ENCODE peak calls at places on chromosomes 2 and 18, in four cellular contexts. One of them, this sample, is unnamed.

GRCh38 chr2:29022455-29023128 is 41.5 kb downstream of the TOGARAM2 start:
- DNase-seq in body of pancreas: no peak
- DNase-seq in CD4-positive, alpha-beta memory T cell: no peak
- DNase-seq in heart left ventricle: no peak
- DNase-seq in this sample: no peak

GRCh38 chr18:21134895-21135294 is 23.3 kb upstream of the ROCK1 start:
- DNase-seq in body of pancreas: no peak
- DNase-seq in heart left ventricle: no peak
- DNase-seq in CD4-positive, alpha-beta memory T cell: peak; percentile 43
- DNase-seq in this sample: no peak

GRCh38 chr2:137168564-137168963 is 403.2 kb downstream of the THSD7B start:
- DNase-seq in body of pancreas: no peak
- DNase-seq in CD4-positive, alpha-beta memory T cell: no peak
- DNase-seq in heart left ventricle: no peak
- DNase-seq in this sample: no peak

GRCh38 chr2:136013962-136014361 is 28.5 kb upstream of the DARS1 start:
- DNase-seq in heart left ventricle: no peak
- DNase-seq in CD4-positive, alpha-beta memory T cell: no peak
- DNase-seq in body of pancreas: no peak
- DNase-seq in this sample: no peak

GRCh38 chr2:187593697-187594096 is 39.5 kb upstream of the TFPI start:
- DNase-seq in body of pancreas: no peak
- DNase-seq in CD4-positive, alpha-beta memory T cell: no peak
- DNase-seq in heart left ventricle: no peak
- DNase-seq in this sample: no peak

GRCh38 chr18:54358495-54358793 is 738 bp downstream of the C18orf54 start:
- DNase-seq in heart left ventricle: no peak
- DNase-seq in CD4-positive, alpha-beta memory T cell: no peak
- DNase-seq in body of pancreas: no peak
- DNase-seq in this sample: no peak

GRCh38 chr2:105764059-105764458 is 19.3 kb downstream of the NCK2 start:
- DNase-seq in CD4-positive, alpha-beta memory T cell: no peak
- DNase-seq in body of pancreas: no peak
- DNase-seq in heart left ventricle: no peak
- DNase-seq in this sample: no peak

GRCh38 chr2:121855456-121855985 is 100.1 kb downstream of the TSN start:
- DNase-seq in heart left ventricle: no peak
- DNase-seq in CD4-positive, alpha-beta memory T cell: no peak
- DNase-seq in body of pancreas: no peak
- DNase-seq in this sample: no peak

GRCh38 chr18:449374-449773 is 51.1 kb downstream of the COLEC12 start:
- DNase-seq in heart left ventricle: peak; percentile 36
- DNase-seq in body of pancreas: peak; percentile 87
- DNase-seq in CD4-positive, alpha-beta memory T cell: no peak
- DNase-seq in this sample: peak; percentile 77

GRCh38 chr18:22282311-22283235 is 113.2 kb downstream of the GATA6 start:
- DNase-seq in body of pancreas: no peak
- DNase-seq in heart left ventricle: no peak
- DNase-seq in CD4-positive, alpha-beta memory T cell: peak; percentile 58
- DNase-seq in this sample: no peak

GRCh38 chr2:57141269-57141668 is 905.3 kb upstream of the VRK2 start:
- DNase-seq in CD4-positive, alpha-beta memory T cell: no peak
- DNase-seq in body of pancreas: no peak
- DNase-seq in heart left ventricle: no peak
- DNase-seq in this sample: no peak

GRCh38 chr2:102080451-102081054 is 62.0 kb upstream of the IL1R1 start:
- DNase-seq in heart left ventricle: no peak
- DNase-seq in body of pancreas: no peak
- DNase-seq in CD4-positive, alpha-beta memory T cell: no peak
- DNase-seq in this sample: no peak

GRCh38 chr2:36507408-36507812 is 90.6 kb downstream of the FEZ2 start:
- DNase-seq in CD4-positive, alpha-beta memory T cell: peak; percentile 24
- DNase-seq in heart left ventricle: peak; percentile 33
- DNase-seq in body of pancreas: peak; percentile 25
- DNase-seq in this sample: no peak

GRCh38 chr18:62991959-62992358 is 276.6 kb downstream of the PHLPP1 start:
- DNase-seq in CD4-positive, alpha-beta memory T cell: no peak
- DNase-seq in heart left ventricle: no peak
- DNase-seq in body of pancreas: no peak
- DNase-seq in this sample: no peak

GRCh38 chr2:191521608-191522208 is 156.2 kb upstream of the NABP1 start:
- DNase-seq in CD4-positive, alpha-beta memory T cell: peak; percentile 37
- DNase-seq in body of pancreas: no peak
- DNase-seq in heart left ventricle: no peak
- DNase-seq in this sample: no peak

GRCh38 chr2:40093036-40093673 is 314.1 kb upstream of the THUMPD2 start:
- DNase-seq in heart left ventricle: no peak
- DNase-seq in CD4-positive, alpha-beta memory T cell: no peak
- DNase-seq in body of pancreas: no peak
- DNase-seq in this sample: no peak

GRCh38 chr2:28901202-28901601 is 6.7 kb downstream of the WDR43 start:
- DNase-seq in body of pancreas: no peak
- DNase-seq in heart left ventricle: no peak
- DNase-seq in CD4-positive, alpha-beta memory T cell: no peak
- DNase-seq in this sample: no peak

GRCh38 chr2:28463893-28464292 is 32.0 kb upstream of the PLB1 start:
- DNase-seq in CD4-positive, alpha-beta memory T cell: no peak
- DNase-seq in body of pancreas: no peak
- DNase-seq in heart left ventricle: no peak
- DNase-seq in this sample: no peak

GRCh38 chr2:222318026-222318711 is 19.4 kb upstream of the PAX3 start:
- DNase-seq in heart left ventricle: peak; percentile 49
- DNase-seq in body of pancreas: peak; percentile 35
- DNase-seq in CD4-positive, alpha-beta memory T cell: peak; percentile 55
- DNase-seq in this sample: peak; percentile 85

GRCh38 chr2:24806660-24807036 is 13.4 kb downstream of the CENPO start:
- DNase-seq in heart left ventricle: no peak
- DNase-seq in body of pancreas: no peak
- DNase-seq in CD4-positive, alpha-beta memory T cell: no peak
- DNase-seq in this sample: no peak

GRCh38 chr2:213066445-213066746 is 85.0 kb downstream of the IKZF2 start:
- DNase-seq in heart left ventricle: no peak
- DNase-seq in body of pancreas: no peak
- DNase-seq in CD4-positive, alpha-beta memory T cell: no peak
- DNase-seq in this sample: no peak

GRCh38 chr2:213069531-213069930 is 81.9 kb downstream of the IKZF2 start:
- DNase-seq in body of pancreas: no peak
- DNase-seq in CD4-positive, alpha-beta memory T cell: no peak
- DNase-seq in heart left ventricle: no peak
- DNase-seq in this sample: no peak

GRCh38 chr2:213068681-213069359 is 82.6 kb downstream of the IKZF2 start:
- DNase-seq in body of pancreas: no peak
- DNase-seq in CD4-positive, alpha-beta memory T cell: no peak
- DNase-seq in heart left ventricle: no peak
- DNase-seq in this sample: no peak

GRCh38 chr2:213065583-213066444 is 85.6 kb downstream of the IKZF2 start:
- DNase-seq in heart left ventricle: peak; percentile 55
- DNase-seq in CD4-positive, alpha-beta memory T cell: no peak
- DNase-seq in body of pancreas: peak; percentile 31
- DNase-seq in this sample: no peak

DNA sequence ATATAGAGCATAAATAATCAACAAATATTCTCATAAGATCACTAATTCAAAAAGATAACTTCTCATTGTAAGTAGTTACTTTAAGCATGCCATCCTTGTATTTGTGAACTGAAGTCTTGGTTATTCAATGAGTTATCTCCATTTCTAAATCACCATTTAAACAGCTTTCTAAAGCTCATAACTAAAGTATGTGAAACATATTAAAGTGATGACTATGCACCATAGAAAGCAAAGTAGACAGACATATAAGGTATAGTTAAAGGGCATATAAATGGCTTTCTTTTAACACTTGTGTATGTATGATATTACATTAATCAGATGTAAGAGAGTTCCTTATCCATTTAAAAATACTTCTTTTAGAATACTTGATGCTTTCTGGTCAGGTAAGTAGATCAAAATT is 83.5 kb downstream of the IKZF2 start:
- DNase-seq in heart left ventricle: no peak
- DNase-seq in CD4-positive, alpha-beta memory T cell: no peak
- DNase-seq in body of pancreas: no peak
- DNase-seq in this sample: no peak
- H3K27ac ChIP-seq in heart left ventricle: no peak overlapping the region
- H3K27ac ChIP-seq in CD4-positive, alpha-beta memory T cell: no peak overlapping the region
- H3K27ac ChIP-seq in body of pancreas: no peak overlapping the region
- H3K27ac ChIP-seq in this sample: no peak overlapping the region

DNA sequence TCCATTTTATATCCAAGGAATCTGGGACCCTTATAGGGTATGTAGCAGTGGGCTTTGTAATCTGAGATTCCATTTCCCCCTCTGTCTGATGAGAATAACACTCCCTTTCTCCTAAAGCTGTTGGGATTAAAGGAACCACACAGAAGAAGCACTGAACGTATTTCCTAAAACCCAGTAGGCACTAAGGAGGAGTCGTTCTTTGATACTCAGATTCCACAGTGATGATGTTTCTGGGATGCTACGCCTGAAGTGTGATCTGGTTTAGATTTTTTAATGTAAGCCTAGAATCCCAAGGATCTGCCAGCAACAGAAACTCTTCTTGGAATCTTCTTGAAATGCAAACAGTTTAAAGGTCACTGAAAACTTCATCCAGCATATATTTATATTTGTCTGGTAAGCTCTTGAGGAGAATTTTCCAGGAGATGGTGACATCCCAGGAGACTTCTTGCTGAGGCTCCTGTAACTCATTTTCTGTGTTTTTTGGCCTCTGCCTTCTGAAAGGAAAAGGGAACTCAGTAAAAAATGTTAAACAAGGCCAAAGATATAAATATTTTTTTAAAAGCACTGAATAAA is 247.6 kb upstream of the TRIB2 start:
- DNase-seq in heart left ventricle: no peak
- DNase-seq in CD4-positive, alpha-beta memory T cell: no peak
- DNase-seq in body of pancreas: no peak
- DNase-seq in this sample: no peak
- H3K4me3 ChIP-seq in heart left ventricle: no peak overlapping the region
- H3K4me3 ChIP-seq in CD4-positive, alpha-beta memory T cell: no peak overlapping the region
- H3K4me3 ChIP-seq in body of pancreas: no peak overlapping the region
- H3K4me3 ChIP-seq in this sample: no peak overlapping the region

DNA sequence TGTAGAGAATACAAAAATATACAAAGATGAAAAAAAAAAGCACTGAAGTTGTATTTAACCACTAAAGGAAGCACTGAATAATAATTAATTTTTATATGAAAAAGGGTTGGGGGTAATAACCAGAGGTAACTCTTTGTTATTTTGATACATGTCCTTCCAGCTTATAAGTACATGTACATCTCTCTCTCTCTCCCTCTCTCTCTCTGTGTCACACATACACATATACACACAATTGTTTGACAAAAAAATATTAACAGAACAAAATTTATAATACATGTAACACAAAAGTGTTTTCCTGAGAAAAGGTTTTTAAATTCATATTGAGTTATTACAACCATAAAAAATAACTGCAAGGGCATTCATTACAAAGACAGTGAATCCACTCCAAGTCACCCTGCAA is 4.6 kb downstream of the WIPF1 start:
- DNase-seq in body of pancreas: no peak
- DNase-seq in CD4-positive, alpha-beta memory T cell: no peak
- DNase-seq in heart left ventricle: no peak
- DNase-seq in this sample: no peak
- H3K27ac ChIP-seq in body of pancreas: no peak overlapping the region
- H3K27ac ChIP-seq in CD4-positive, alpha-beta memory T cell: peak overlapping the region; percentile 89
- H3K27ac ChIP-seq in heart left ventricle: peak overlapping the region; percentile 75
- H3K27ac ChIP-seq in this sample: no peak overlapping the region

DNA sequence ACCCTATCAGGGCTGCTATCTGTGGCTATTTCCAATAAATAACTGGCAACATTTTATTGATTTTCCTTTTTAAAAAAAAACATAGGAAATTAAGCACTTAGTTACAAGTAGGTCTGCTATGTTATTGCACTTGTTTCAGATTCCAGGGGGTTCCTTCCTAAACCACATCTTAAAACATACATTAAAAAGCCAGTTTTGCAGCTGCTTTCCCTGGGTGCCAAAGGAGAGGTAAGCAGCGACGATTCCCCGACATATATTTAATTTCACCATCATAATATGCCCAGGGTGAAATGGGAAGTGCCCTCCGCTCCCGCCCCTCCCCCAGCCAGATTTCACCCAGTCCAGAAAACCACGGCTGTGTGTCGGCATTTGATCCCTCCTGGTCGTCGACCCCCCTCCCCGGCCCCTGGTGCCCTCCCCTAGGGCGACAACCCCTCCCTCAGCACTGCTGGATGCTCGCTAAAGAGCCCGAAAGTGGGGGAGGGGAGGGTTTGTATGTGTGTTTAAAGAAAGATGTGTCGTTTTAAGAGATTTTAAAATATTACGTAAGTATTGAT is 3.1 kb upstream of the BCL11A start:
- DNase-seq in body of pancreas: no peak
- DNase-seq in CD4-positive, alpha-beta memory T cell: no peak
- DNase-seq in heart left ventricle: peak; percentile 29
- DNase-seq in this sample: peak; percentile 65
- H3K4me3 ChIP-seq in body of pancreas: no peak overlapping the region
- H3K4me3 ChIP-seq in CD4-positive, alpha-beta memory T cell: no peak overlapping the region
- H3K4me3 ChIP-seq in heart left ventricle: peak overlapping the region; percentile 32
- H3K4me3 ChIP-seq in this sample: peak overlapping the region; percentile 25

GRCh38 chr2:3243804-3244203 is 133.8 kb downstream of the EIPR1 start:
- DNase-seq in heart left ventricle: no peak
- DNase-seq in CD4-positive, alpha-beta memory T cell: no peak
- DNase-seq in body of pancreas: no peak
- DNase-seq in this sample: no peak
- H3K27ac ChIP-seq in heart left ventricle: no peak overlapping the region
- H3K27ac ChIP-seq in CD4-positive, alpha-beta memory T cell: no peak overlapping the region
- H3K27ac ChIP-seq in body of pancreas: no peak overlapping the region
- H3K27ac ChIP-seq in this sample: no peak overlapping the region